ENCODE peak calls at places on chromosome 12, in five cellular contexts. A, K, P, R and T are unnamed samples. For H3K9me3, the result is how much of the 10 kb centered on the place peaks cover.

GRCh38 chr12:89540586-89540985 is 14.7 kb upstream of the POC1B start:
- DNase-seq in K (no peak), R (no peak), P (no peak), A (no peak), T (no peak)

GRCh38 chr12:51818567-51819300 is 29.8 kb downstream of the FIGNL2 start:
- DNase-seq in P (no peak), K (peak), R (no peak), A (no peak), T (no peak)

GRCh38 chr12:52206309-52207040 is 14.7 kb upstream of the KRT80 start:
- DNase-seq in A (no peak), R (no peak), P (no peak), K (no peak), T (no peak)

GRCh38 chr12:123655420-123655819 is 15.5 kb upstream of the TCTN2 start:
- DNase-seq in R (no peak), K (no peak), P (no peak), A (no peak), T (no peak)

GRCh38 chr12:57040750-57041149 is 9.2 kb downstream of the MYO1A start:
- DNase-seq in R (no peak), P (no peak), K (no peak), A (no peak), T (no peak)

GRCh38 chr12:126084480-126084879 is 1019.2 kb downstream of the AACS start:
- DNase-seq in R (no peak), K (no peak), P (no peak), A (no peak), T (no peak)

GRCh38 chr12:49232940-49233841 is 31.7 kb upstream of the TUBA1C start:
- DNase-seq in K (no peak), P (peak), A (no peak), R (no peak), T (no peak)

GRCh38 chr12:74412607-74413230 is 124.9 kb upstream of the ATXN7L3B start:
- DNase-seq in A (no peak), P (peak), R (no peak), K (peak), T (no peak)

GRCh38 chr12:19436931-19437330 is 2.4 kb upstream of the AEBP2 start:
- DNase-seq in A (no peak), P (no peak), R (no peak), K (no peak), T (no peak)

GRCh38 chr12:29216797-29217583 is 67.9 kb downstream of the FAR2 start:
- DNase-seq in A (no peak), K (peak), R (no peak), P (no peak), T (no peak)

GRCh38 chr12:121444842-121445202 is 44.9 kb downstream of the RNF34 start:
- DNase-seq in R (no peak), A (no peak), P (no peak), K (no peak), T (no peak)

GRCh38 chr12:3016191-3016590 is 57.0 kb downstream of the TEAD4 start:
- DNase-seq in A (no peak), P (no peak), K (no peak), R (no peak), T (no peak)

GRCh38 chr12:116136340-116136739 is 141.2 kb downstream of the MED13L start:
- DNase-seq in P (no peak), R (no peak), K (peak), A (no peak), T (no peak)

GRCh38 chr12:96658075-96658474 is 168.7 kb downstream of the CFAP54 start:
- DNase-seq in P (no peak), K (no peak), R (no peak), A (no peak), T (no peak)

GRCh38 chr12:27447761-27448160 is 1.2 kb downstream of the SMCO2 start:
- DNase-seq in K (no peak), R (no peak), A (no peak), P (no peak), T (no peak)

GRCh38 chr12:12665194-12665593 is 30.8 kb downstream of the GPR19 start:
- DNase-seq in A (no peak), P (no peak), R (no peak), K (no peak), T (no peak)

GRCh38 chr12:3313655-3314305 is 177.2 kb upstream of the PRMT8 start:
- DNase-seq in R (no peak), P (peak), A (no peak), K (peak), T (no peak)

GRCh38 chr12:30594509-30594908 is 101.2 kb downstream of the IPO8 start:
- DNase-seq in R (no peak), K (peak), P (no peak), A (no peak), T (no peak)

GRCh38 chr12:93850476-93850875 is 173.3 kb downstream of the CRADD start:
- DNase-seq in A (no peak), R (no peak), K (no peak), P (peak), T (no peak)

GRCh38 chr12:29403991-29404390 is 23.0 kb upstream of the ERGIC2 start:
- DNase-seq in P (no peak), K (no peak), R (no peak), A (no peak), T (no peak)

GRCh38 chr12:120103371-120103770 is 13.2 kb downstream of the RAB35 start:
- DNase-seq in P (no peak), A (no peak), K (no peak), R (no peak), T (no peak)

GRCh38 chr12:133217219-133217618 is 18.5 kb downstream of the ANHX start:
- DNase-seq in R (no peak), P (no peak), A (no peak), K (no peak), T (no peak)

GRCh38 chr12:133222211-133222610 is 13.5 kb downstream of the ANHX start:
- DNase-seq in P (no peak), R (no peak), A (no peak), K (no peak), T (no peak)

GRCh38 chr12:133220521-133220920 is 15.2 kb downstream of the ANHX start:
- DNase-seq in P (no peak), A (no peak), R (no peak), K (no peak), T (no peak)

GRCh38 chr12:133225527-133225926 is 10.2 kb downstream of the ANHX start:
- DNase-seq in P (no peak), A (no peak), R (no peak), K (no peak), T (no peak)

DNA sequence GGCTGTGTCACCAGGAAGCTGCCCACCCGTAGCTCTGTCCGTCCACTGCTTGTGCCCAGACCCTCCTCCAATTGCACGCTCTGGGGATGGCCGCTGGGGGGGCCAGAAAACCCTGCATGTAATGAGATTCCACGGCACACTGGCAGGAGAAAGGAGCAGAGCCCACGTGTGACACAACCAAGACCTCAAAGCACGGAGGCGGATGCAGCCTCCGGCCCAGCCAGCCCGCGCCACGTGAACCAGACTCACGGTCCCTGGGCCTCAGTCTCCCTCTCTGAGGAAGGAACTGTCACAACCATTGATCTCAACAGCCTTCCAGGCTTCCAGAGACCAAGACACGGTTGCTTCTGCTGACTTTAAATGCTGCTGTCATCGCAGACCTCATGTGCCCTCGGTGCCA is 14.4 kb downstream of the ANHX start:
- DNase-seq in P (no peak), A (no peak), K (no peak), R (no peak), T (no peak)
- H3K9me3 ChIP-seq in P (under half), A (under half), K (under half), R (under half), T (under half)

GRCh38 chr12:14384783-14385638 is 19.5 kb downstream of the ATF7IP start:
- DNase-seq in K (peak), P (peak), R (peak), A (peak), T (peak)
- H3K9me3 ChIP-seq in K (under half), P (under half), R (under half), A (under half), T (under half)

GRCh38 chr12:132353811-132354210 is 24.4 kb upstream of the GALNT9 start:
- DNase-seq in R (no peak), K (no peak), A (no peak), P (no peak), T (no peak)
- H3K9me3 ChIP-seq in R (under half), K (under half), A (under half), P (under half), T (under half)

DNA sequence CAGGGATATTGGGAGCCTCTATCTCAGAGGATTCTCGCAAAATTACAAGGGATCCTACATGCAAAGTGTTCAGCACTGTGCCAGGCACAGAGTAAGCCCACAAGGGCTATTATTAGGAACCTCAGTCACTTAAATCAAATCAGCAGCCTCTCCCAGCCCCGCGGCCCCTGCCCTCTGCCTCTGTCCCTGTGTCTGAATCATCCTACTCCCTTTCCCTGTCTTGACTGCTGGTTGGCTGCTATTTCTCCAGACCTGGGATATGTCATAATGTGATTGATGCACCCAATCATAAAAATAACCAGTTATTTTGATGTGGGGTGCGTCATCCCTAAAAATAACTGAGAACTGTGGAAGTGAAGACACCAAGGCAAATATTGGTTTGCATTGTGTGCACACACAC is 176.3 kb downstream of the KSR2 start:
- DNase-seq in K (no peak), P (no peak), R (no peak), A (no peak), T (no peak)
- H3K9me3 ChIP-seq in K (under half), P (under half), R (under half), A (under half), T (under half)

DNA sequence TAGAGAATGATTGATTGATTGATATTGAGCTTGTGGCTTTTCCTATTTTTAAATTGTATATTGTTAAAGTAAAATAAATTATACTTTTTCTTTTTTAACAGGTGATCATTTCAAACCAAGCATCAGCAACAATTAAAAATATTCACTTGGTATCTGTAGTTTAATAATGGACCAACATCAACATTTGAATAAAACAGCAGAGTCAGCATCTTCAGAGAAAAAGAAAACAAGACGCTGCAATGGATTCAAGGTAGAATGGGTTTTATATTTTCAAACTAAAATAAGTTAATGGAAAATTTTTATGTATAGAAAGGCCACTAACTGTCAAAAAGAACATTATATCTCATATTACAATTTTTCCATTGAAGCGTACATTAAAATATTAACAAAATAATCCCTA is 5.1 kb downstream of the SLCO1B3 start:
- DNase-seq in A (no peak), K (no peak), R (no peak), P (no peak), T (no peak)
- H3K9me3 ChIP-seq in A (under half), K (under half), R (under half), P (under half), T (under half)